ENCODE peak calls at places on chromosomes 3 and 15, in four cellular contexts. One of them, this sample, is unnamed.

GRCh38 chr3:121941592-121941991 is 47.4 kb downstream of the SLC15A2 start:
- DNase-seq in astrocyte: no peak
- DNase-seq in A549: no peak
- DNase-seq in IMR-90: no peak
- DNase-seq in this sample: no peak

GRCh38 chr3:3038201-3038991 is 71.8 kb downstream of the IL5RA start:
- DNase-seq in astrocyte: no peak
- DNase-seq in A549: no peak
- DNase-seq in IMR-90: no peak
- DNase-seq in this sample: no peak

GRCh38 chr3:98735296-98735695 is 27.8 kb upstream of the ST3GAL6 start:
- DNase-seq in astrocyte: no peak
- DNase-seq in A549: no peak
- DNase-seq in IMR-90: no peak
- DNase-seq in this sample: no peak

GRCh38 chr3:188507244-188507720 is 353.3 kb downstream of the LPP start:
- DNase-seq in astrocyte: peak; percentile 98
- DNase-seq in A549: no peak
- DNase-seq in IMR-90: peak; percentile 97
- DNase-seq in this sample: peak; percentile 95

GRCh38 chr15:84910928-84911623 is 26.6 kb downstream of the SLC28A1 start:
- DNase-seq in astrocyte: no peak
- DNase-seq in A549: no peak
- DNase-seq in IMR-90: no peak
- DNase-seq in this sample: no peak

GRCh38 chr3:42688487-42689420 is 3.4 kb downstream of the KLHL40 start:
- DNase-seq in astrocyte: no peak
- DNase-seq in A549: no peak
- DNase-seq in IMR-90: no peak
- DNase-seq in this sample: no peak

GRCh38 chr15:43943511-43943910 is 116.7 kb downstream of the WDR76 start:
- DNase-seq in astrocyte: peak; percentile 74
- DNase-seq in A549: no peak
- DNase-seq in IMR-90: peak; percentile 77
- DNase-seq in this sample: no peak

GRCh38 chr3:136512391-136512790 is 239.8 kb downstream of the STAG1 start:
- DNase-seq in astrocyte: peak; percentile 23
- DNase-seq in A549: no peak
- DNase-seq in IMR-90: peak; percentile 68
- DNase-seq in this sample: no peak

GRCh38 chr15:41464889-41465580 is 28.6 kb upstream of the ITPKA start:
- DNase-seq in astrocyte: no peak
- DNase-seq in A549: no peak
- DNase-seq in IMR-90: no peak
- DNase-seq in this sample: no peak

GRCh38 chr3:71356272-71356671 is 227.3 kb downstream of the FOXP1 start:
- DNase-seq in astrocyte: no peak
- DNase-seq in A549: no peak
- DNase-seq in IMR-90: no peak
- DNase-seq in this sample: no peak

GRCh38 chr3:64913515-64913914 is 225.7 kb upstream of the ADAMTS9 start:
- DNase-seq in astrocyte: no peak
- DNase-seq in A549: no peak
- DNase-seq in IMR-90: no peak
- DNase-seq in this sample: no peak

GRCh38 chr3:192482809-192483208 is 244.5 kb downstream of the FGF12 start:
- DNase-seq in astrocyte: peak; percentile 45
- DNase-seq in A549: no peak
- DNase-seq in IMR-90: no peak
- DNase-seq in this sample: no peak

GRCh38 chr15:28018291-28019044 is 80.6 kb downstream of the OCA2 start:
- DNase-seq in astrocyte: no peak
- DNase-seq in A549: no peak
- DNase-seq in IMR-90: no peak
- DNase-seq in this sample: no peak

GRCh38 chr3:185932213-185932612 is 5.6 kb downstream of the TRA2B start:
- DNase-seq in astrocyte: no peak
- DNase-seq in A549: no peak
- DNase-seq in IMR-90: no peak
- DNase-seq in this sample: no peak

GRCh38 chr3:41304603-41305002 is 105.3 kb downstream of the CTNNB1 start:
- DNase-seq in astrocyte: no peak
- DNase-seq in A549: no peak
- DNase-seq in IMR-90: peak; percentile 15
- DNase-seq in this sample: peak; percentile 59

GRCh38 chr15:75454471-75455418 is 3.3 kb upstream of the SIN3A start:
- DNase-seq in astrocyte: no peak
- DNase-seq in A549: peak; percentile 71
- DNase-seq in IMR-90: no peak
- DNase-seq in this sample: peak; percentile 83

GRCh38 chr3:98705694-98706093 is 57.4 kb upstream of the ST3GAL6 start:
- DNase-seq in astrocyte: no peak
- DNase-seq in A549: no peak
- DNase-seq in IMR-90: no peak
- DNase-seq in this sample: no peak

GRCh38 chr15:51342249-51342999 is 969 bp downstream of the GLDN start:
- DNase-seq in astrocyte: no peak
- DNase-seq in A549: no peak
- DNase-seq in IMR-90: no peak
- DNase-seq in this sample: no peak

GRCh38 chr3:12707425-12707824 is 43.5 kb upstream of the RAF1 start:
- DNase-seq in astrocyte: peak; percentile 13
- DNase-seq in A549: no peak
- DNase-seq in IMR-90: peak; percentile 37
- DNase-seq in this sample: no peak

GRCh38 chr3:52197842-52198625 is at the start of gene ALAS1:
- DNase-seq in astrocyte: peak; percentile 45
- DNase-seq in A549: peak; percentile 78
- DNase-seq in IMR-90: peak; percentile 82
- DNase-seq in this sample: peak; percentile 97

GRCh38 chr3:9622438-9622837 is 26.9 kb upstream of the MTMR14 start:
- DNase-seq in astrocyte: no peak
- DNase-seq in A549: no peak
- DNase-seq in IMR-90: no peak
- DNase-seq in this sample: no peak

GRCh38 chr3:52343946-52344600 is 28.0 kb downstream of the DNAH1 start:
- DNase-seq in astrocyte: no peak
- DNase-seq in A549: no peak
- DNase-seq in IMR-90: no peak
- DNase-seq in this sample: no peak

GRCh38 chr15:38690737-38691332 is 126.2 kb upstream of the RASGRP1 start:
- DNase-seq in astrocyte: peak; percentile 24
- DNase-seq in A549: no peak
- DNase-seq in IMR-90: peak; percentile 75
- DNase-seq in this sample: peak; percentile 85

GRCh38 chr15:41607033-41607432 is 48.0 kb downstream of the TYRO3 start:
- DNase-seq in astrocyte: peak; percentile 98
- DNase-seq in A549: no peak
- DNase-seq in IMR-90: peak; percentile 97
- DNase-seq in this sample: no peak

GRCh38 chr3:113534365-113534764 is 2.0 kb downstream of the SIDT1 start:
- DNase-seq in astrocyte: no peak
- DNase-seq in A549: no peak
- DNase-seq in IMR-90: no peak
- DNase-seq in this sample: no peak

GRCh38 chr3:113531826-113532697 is at the start of gene SIDT1:
- DNase-seq in astrocyte: no peak
- DNase-seq in A549: peak; percentile 31
- DNase-seq in IMR-90: no peak
- DNase-seq in this sample: peak; percentile 15

GRCh38 chr3:113533534-113533892 is 1.2 kb downstream of the SIDT1 start:
- DNase-seq in astrocyte: no peak
- DNase-seq in A549: no peak
- DNase-seq in IMR-90: no peak
- DNase-seq in this sample: no peak

GRCh38 chr3:113535898-113536297 is 3.5 kb downstream of the SIDT1 start:
- DNase-seq in astrocyte: no peak
- DNase-seq in A549: no peak
- DNase-seq in IMR-90: no peak
- DNase-seq in this sample: no peak

DNA sequence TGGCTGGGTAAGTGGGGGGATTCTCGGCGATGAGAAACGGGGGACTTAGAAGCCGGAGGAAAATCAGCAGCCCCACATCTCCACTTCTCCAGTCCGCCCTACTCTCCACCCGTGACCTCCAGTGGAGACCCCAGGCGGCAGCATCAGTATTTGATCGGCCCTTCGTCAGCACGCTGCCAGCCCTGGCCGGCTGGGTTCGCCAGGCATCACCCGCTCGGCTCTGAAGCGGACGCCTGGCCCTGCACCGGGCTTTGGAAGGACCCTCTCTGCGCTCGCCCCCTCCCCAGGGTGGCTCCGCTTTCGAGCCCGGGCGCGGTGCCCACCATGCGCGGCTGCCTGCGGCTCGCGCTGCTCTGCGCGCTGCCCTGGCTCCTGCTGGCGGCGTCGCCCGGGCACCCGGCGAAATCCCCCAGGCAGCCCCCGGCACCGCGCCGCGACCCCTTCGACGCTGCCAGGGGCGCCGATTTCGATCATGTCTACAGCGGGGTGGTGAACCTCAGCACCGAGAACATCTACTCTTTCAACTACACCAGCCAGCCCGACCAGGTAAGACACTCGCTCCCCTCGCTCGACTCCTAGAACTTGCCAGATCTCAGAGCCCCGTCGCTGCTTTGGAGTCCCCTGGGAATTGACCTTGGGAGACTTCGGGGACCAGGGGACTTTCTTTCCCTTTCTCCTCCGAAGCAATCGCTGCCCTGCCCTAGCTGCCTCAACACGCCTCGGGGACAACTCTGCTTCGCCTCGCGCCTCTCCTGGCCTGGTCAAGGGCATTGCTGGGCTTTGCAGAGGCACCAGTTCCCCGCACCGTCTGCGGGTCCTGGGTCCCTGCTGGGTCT is 561 bp downstream of the SIDT1 start:
- DNase-seq in astrocyte: no peak
- DNase-seq in A549: peak; percentile 20
- DNase-seq in IMR-90: no peak
- DNase-seq in this sample: no peak
- H3K4me1 ChIP-seq in astrocyte: peaks cover 13% of the 10 kb centered on the region
- H3K4me1 ChIP-seq in A549: peaks cover 29% of the 10 kb centered on the region
- H3K4me1 ChIP-seq in IMR-90: no peaks in the 10 kb centered on the region
- H3K4me1 ChIP-seq in this sample: no peaks in the 10 kb centered on the region

GRCh38 chr15:91783001-91783400 is 70.5 kb upstream of the SLCO3A1 start:
- DNase-seq in astrocyte: no peak
- DNase-seq in A549: no peak
- DNase-seq in IMR-90: no peak
- DNase-seq in this sample: no peak

GRCh38 chr15:91783451-91783850 is 70.1 kb upstream of the SLCO3A1 start:
- DNase-seq in astrocyte: no peak
- DNase-seq in A549: no peak
- DNase-seq in IMR-90: no peak
- DNase-seq in this sample: no peak

GRCh38 chr15:91780387-91780786 is 73.1 kb upstream of the SLCO3A1 start:
- DNase-seq in astrocyte: no peak
- DNase-seq in A549: no peak
- DNase-seq in IMR-90: no peak
- DNase-seq in this sample: no peak

GRCh38 chr15:91782221-91782620 is 71.3 kb upstream of the SLCO3A1 start:
- DNase-seq in astrocyte: no peak
- DNase-seq in A549: no peak
- DNase-seq in IMR-90: no peak
- DNase-seq in this sample: no peak

GRCh38 chr15:91779960-91780359 is 73.5 kb upstream of the SLCO3A1 start:
- DNase-seq in astrocyte: no peak
- DNase-seq in A549: no peak
- DNase-seq in IMR-90: no peak
- DNase-seq in this sample: no peak
- H3K9me3 ChIP-seq in astrocyte: no peaks in the 10 kb centered on the region
- H3K9me3 ChIP-seq in A549: no peaks in the 10 kb centered on the region
- H3K9me3 ChIP-seq in IMR-90: peaks cover 2% of the 10 kb centered on the region
- H3K9me3 ChIP-seq in this sample: no peaks in the 10 kb centered on the region

GRCh38 chr3:184537885-184538599 is 23.5 kb upstream of the EPHB3 start:
- DNase-seq in astrocyte: no peak
- DNase-seq in A549: no peak
- DNase-seq in IMR-90: no peak
- DNase-seq in this sample: no peak

GRCh38 chr3:184541886-184542562 is 19.6 kb upstream of the EPHB3 start:
- DNase-seq in astrocyte: no peak
- DNase-seq in A549: no peak
- DNase-seq in IMR-90: no peak
- DNase-seq in this sample: no peak

GRCh38 chr3:184538600-184539431 is 22.8 kb upstream of the EPHB3 start:
- DNase-seq in astrocyte: no peak
- DNase-seq in A549: no peak
- DNase-seq in IMR-90: no peak
- DNase-seq in this sample: no peak

GRCh38 chr3:184540777-184541681 is 20.6 kb upstream of the EPHB3 start:
- DNase-seq in astrocyte: no peak
- DNase-seq in A549: peak; percentile 36
- DNase-seq in IMR-90: peak; percentile 6
- DNase-seq in this sample: peak; percentile 81

DNA sequence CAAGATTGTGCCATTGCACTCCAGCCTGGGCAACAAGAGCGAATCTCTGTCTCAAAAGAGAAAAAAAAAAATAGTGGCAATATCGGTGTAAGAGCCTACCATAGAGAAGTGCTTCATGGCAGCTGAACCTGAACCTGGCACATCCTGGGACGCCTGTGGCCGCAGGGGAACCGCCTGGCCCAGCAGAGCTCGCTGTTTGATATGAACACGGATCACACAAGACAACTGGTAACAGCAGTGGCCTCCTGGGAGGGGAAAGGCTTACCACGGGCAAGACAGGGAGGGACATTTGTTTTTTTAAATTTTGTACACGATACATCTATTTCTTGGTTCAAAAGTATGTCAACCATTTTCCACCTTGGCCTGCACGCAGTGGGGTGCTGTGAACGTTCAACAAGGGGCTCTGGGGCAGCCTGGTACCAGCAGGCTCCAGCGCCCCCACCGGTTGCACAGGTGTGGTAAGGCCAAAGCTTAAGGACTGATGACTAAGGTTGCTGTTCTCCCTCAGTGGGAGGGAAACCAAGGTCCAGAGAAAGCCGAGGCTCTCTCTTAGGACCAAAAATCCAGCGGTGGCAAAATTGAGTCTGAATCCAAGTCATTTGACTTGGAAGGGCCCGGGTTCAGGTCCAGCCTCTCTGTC is 21.7 kb upstream of the EPHB3 start:
- DNase-seq in astrocyte: no peak
- DNase-seq in A549: no peak
- DNase-seq in IMR-90: no peak
- DNase-seq in this sample: no peak
- TF ChIP-seq CTCF in astrocyte: no peak
- TF ChIP-seq CTCF in A549: no peak
- TF ChIP-seq CTCF in IMR-90: no peak
- TF ChIP-seq CTCF in this sample: no peak

GRCh38 chr15:90025461-90026033 is 24.4 kb downstream of the ZNF710 start:
- DNase-seq in astrocyte: no peak
- DNase-seq in A549: no peak
- DNase-seq in IMR-90: no peak
- DNase-seq in this sample: no peak

GRCh38 chr15:90022905-90023700 is 22.0 kb downstream of the ZNF710 start:
- DNase-seq in astrocyte: no peak
- DNase-seq in A549: no peak
- DNase-seq in IMR-90: no peak
- DNase-seq in this sample: no peak

GRCh38 chr15:90022345-90022744 is 21.2 kb downstream of the ZNF710 start:
- DNase-seq in astrocyte: no peak
- DNase-seq in A549: no peak
- DNase-seq in IMR-90: no peak
- DNase-seq in this sample: no peak

GRCh38 chr15:90021108-90021507 is 20.0 kb downstream of the ZNF710 start:
- DNase-seq in astrocyte: no peak
- DNase-seq in A549: no peak
- DNase-seq in IMR-90: no peak
- DNase-seq in this sample: no peak

GRCh38 chr15:90024406-90024805 is 23.3 kb downstream of the ZNF710 start:
- DNase-seq in astrocyte: no peak
- DNase-seq in A549: no peak
- DNase-seq in IMR-90: no peak
- DNase-seq in this sample: no peak
- H3K4me1 ChIP-seq in astrocyte: no peaks in the 10 kb centered on the region
- H3K4me1 ChIP-seq in A549: peaks cover 8% of the 10 kb centered on the region
- H3K4me1 ChIP-seq in IMR-90: peaks cover 12% of the 10 kb centered on the region
- H3K4me1 ChIP-seq in this sample: no peaks in the 10 kb centered on the region